ENCODE peak calls at places on chromosomes 7 and 10, in five cellular contexts. One of them, this sample, is unnamed.

GRCh38 chr7:45599851-45600706 is 25.9 kb downstream of the ADCY1 start:
- DNase-seq in endothelial cell: no peak
- DNase-seq in iris pigment epithelial cell: no peak
- DNase-seq in A549: no peak
- DNase-seq in AG10803: no peak
- DNase-seq in this sample: no peak

GRCh38 chr7:50655490-50655889 is 90.3 kb upstream of the DDC start:
- DNase-seq in endothelial cell: no peak
- DNase-seq in iris pigment epithelial cell: no peak
- DNase-seq in A549: no peak
- DNase-seq in AG10803: no peak
- DNase-seq in this sample: no peak

GRCh38 chr7:112550468-112551060 is 69.8 kb downstream of the LSMEM1 start:
- DNase-seq in endothelial cell: peak
- DNase-seq in iris pigment epithelial cell: peak
- DNase-seq in A549: peak
- DNase-seq in AG10803: peak
- DNase-seq in this sample: no peak

GRCh38 chr7:116955340-116955739 is 2.0 kb downstream of the ST7 start:
- DNase-seq in endothelial cell: no peak
- DNase-seq in iris pigment epithelial cell: no peak
- DNase-seq in A549: no peak
- DNase-seq in AG10803: no peak
- DNase-seq in this sample: no peak

GRCh38 chr10:79628988-79629954 is 18.5 kb downstream of the SFTPA1 start:
- DNase-seq in endothelial cell: no peak
- DNase-seq in iris pigment epithelial cell: no peak
- DNase-seq in A549: no peak
- DNase-seq in AG10803: no peak
- DNase-seq in this sample: no peak

GRCh38 chr7:120170384-120170783 is 102.6 kb upstream of the KCND2 start:
- DNase-seq in endothelial cell: no peak
- DNase-seq in iris pigment epithelial cell: no peak
- DNase-seq in A549: no peak
- DNase-seq in AG10803: no peak
- DNase-seq in this sample: no peak

GRCh38 chr10:73892314-73893080 is 18.1 kb upstream of the CAMK2G start:
- DNase-seq in endothelial cell: no peak
- DNase-seq in iris pigment epithelial cell: peak
- DNase-seq in A549: no peak
- DNase-seq in AG10803: peak
- DNase-seq in this sample: no peak

GRCh38 chr7:137381045-137381444 is 37.5 kb upstream of the PTN start:
- DNase-seq in endothelial cell: no peak
- DNase-seq in iris pigment epithelial cell: no peak
- DNase-seq in A549: no peak
- DNase-seq in AG10803: no peak
- DNase-seq in this sample: no peak

GRCh38 chr10:45040921-45041320 is 40.2 kb downstream of the ZNF22 start:
- DNase-seq in endothelial cell: no peak
- DNase-seq in iris pigment epithelial cell: peak
- DNase-seq in A549: no peak
- DNase-seq in AG10803: no peak
- DNase-seq in this sample: no peak

GRCh38 chr10:104657458-104657857 is 16.4 kb downstream of the SORCS3 start:
- DNase-seq in endothelial cell: no peak
- DNase-seq in iris pigment epithelial cell: no peak
- DNase-seq in A549: no peak
- DNase-seq in AG10803: peak
- DNase-seq in this sample: no peak

GRCh38 chr7:38142736-38143135 is 35.3 kb upstream of the STARD3NL start:
- DNase-seq in endothelial cell: no peak
- DNase-seq in iris pigment epithelial cell: no peak
- DNase-seq in A549: no peak
- DNase-seq in AG10803: no peak
- DNase-seq in this sample: no peak

GRCh38 chr7:124784879-124785818 is 19.6 kb upstream of the GPR37 start:
- DNase-seq in endothelial cell: peak
- DNase-seq in iris pigment epithelial cell: peak
- DNase-seq in A549: peak
- DNase-seq in AG10803: peak
- DNase-seq in this sample: peak

GRCh38 chr7:18474944-18475343 is 20.6 kb upstream of the HDAC9 start:
- DNase-seq in endothelial cell: no peak
- DNase-seq in iris pigment epithelial cell: no peak
- DNase-seq in A549: no peak
- DNase-seq in AG10803: no peak
- DNase-seq in this sample: no peak

GRCh38 chr10:130341325-130341724 is 205.1 kb downstream of the GLRX3 start:
- DNase-seq in endothelial cell: no peak
- DNase-seq in iris pigment epithelial cell: peak
- DNase-seq in A549: no peak
- DNase-seq in AG10803: no peak
- DNase-seq in this sample: no peak

GRCh38 chr10:15744217-15744865 is 24.6 kb upstream of the ITGA8 start:
- DNase-seq in endothelial cell: peak
- DNase-seq in iris pigment epithelial cell: peak
- DNase-seq in A549: peak
- DNase-seq in AG10803: peak
- DNase-seq in this sample: no peak

GRCh38 chr10:123154943-123155505 is 822 bp downstream of the BUB3 start:
- DNase-seq in endothelial cell: no peak
- DNase-seq in iris pigment epithelial cell: peak
- DNase-seq in A549: no peak
- DNase-seq in AG10803: peak
- DNase-seq in this sample: no peak

GRCh38 chr7:31122649-31123058 is 70.5 kb downstream of the ADCYAP1R1 start:
- DNase-seq in endothelial cell: peak
- DNase-seq in iris pigment epithelial cell: peak
- DNase-seq in A549: peak
- DNase-seq in AG10803: peak
- DNase-seq in this sample: peak

GRCh38 chr7:47638679-47639306 is 56.9 kb upstream of the TNS3 start:
- DNase-seq in endothelial cell: no peak
- DNase-seq in iris pigment epithelial cell: peak
- DNase-seq in A549: no peak
- DNase-seq in AG10803: no peak
- DNase-seq in this sample: peak

GRCh38 chr10:110408943-110409342 is 88.8 kb upstream of the DUSP5 start:
- DNase-seq in endothelial cell: no peak
- DNase-seq in iris pigment epithelial cell: no peak
- DNase-seq in A549: no peak
- DNase-seq in AG10803: no peak
- DNase-seq in this sample: no peak

GRCh38 chr7:131157530-131158243 is 170.0 kb upstream of the MKLN1 start:
- DNase-seq in endothelial cell: no peak
- DNase-seq in iris pigment epithelial cell: peak
- DNase-seq in A549: no peak
- DNase-seq in AG10803: peak
- DNase-seq in this sample: peak

GRCh38 chr10:129511758-129512157 is 44.7 kb downstream of the MGMT start:
- DNase-seq in endothelial cell: no peak
- DNase-seq in iris pigment epithelial cell: no peak
- DNase-seq in A549: no peak
- DNase-seq in AG10803: no peak
- DNase-seq in this sample: no peak

GRCh38 chr7:154096-154835 is 38.1 kb upstream of the FAM20C start:
- DNase-seq in endothelial cell: no peak
- DNase-seq in iris pigment epithelial cell: no peak
- DNase-seq in A549: no peak
- DNase-seq in AG10803: no peak
- DNase-seq in this sample: no peak

GRCh38 chr7:123460616-123461015 is 73.8 kb downstream of the IQUB start:
- DNase-seq in endothelial cell: no peak
- DNase-seq in iris pigment epithelial cell: peak
- DNase-seq in A549: no peak
- DNase-seq in AG10803: peak
- DNase-seq in this sample: no peak

GRCh38 chr7:47565841-47566240 is 16.1 kb downstream of the TNS3 start:
- DNase-seq in endothelial cell: no peak
- DNase-seq in iris pigment epithelial cell: no peak
- DNase-seq in A549: no peak
- DNase-seq in AG10803: no peak
- DNase-seq in this sample: no peak

GRCh38 chr10:48638739-48639527 is 34.1 kb upstream of the ARHGAP22 start:
- DNase-seq in endothelial cell: no peak
- DNase-seq in iris pigment epithelial cell: no peak
- DNase-seq in A549: no peak
- DNase-seq in AG10803: no peak
- DNase-seq in this sample: no peak

GRCh38 chr7:32941996-32942782 is 15.1 kb upstream of the FKBP9 start:
- DNase-seq in endothelial cell: peak
- DNase-seq in iris pigment epithelial cell: peak
- DNase-seq in A549: peak
- DNase-seq in AG10803: peak
- DNase-seq in this sample: peak

GRCh38 chr7:43164757-43165156 is 52.3 kb downstream of the HECW1 start:
- DNase-seq in endothelial cell: no peak
- DNase-seq in iris pigment epithelial cell: peak
- DNase-seq in A549: peak
- DNase-seq in AG10803: peak
- DNase-seq in this sample: no peak

GRCh38 chr7:55784151-55784550 is 78.4 kb downstream of the SEPTIN14 start:
- DNase-seq in endothelial cell: no peak
- DNase-seq in iris pigment epithelial cell: no peak
- DNase-seq in A549: no peak
- DNase-seq in AG10803: no peak
- DNase-seq in this sample: no peak

GRCh38 chr10:74021248-74022055 is 23.5 kb downstream of the VCL start:
- DNase-seq in endothelial cell: no peak
- DNase-seq in iris pigment epithelial cell: peak
- DNase-seq in A549: no peak
- DNase-seq in AG10803: peak
- DNase-seq in this sample: no peak

GRCh38 chr7:97006951-97007861 is 1.9 kb downstream of the DLX6 start:
- DNase-seq in endothelial cell: no peak
- DNase-seq in iris pigment epithelial cell: no peak
- DNase-seq in A549: no peak
- DNase-seq in AG10803: no peak
- DNase-seq in this sample: no peak

GRCh38 chr10:62374862-62375710 is 917 bp downstream of the ZNF365 start:
- DNase-seq in endothelial cell: no peak
- DNase-seq in iris pigment epithelial cell: peak
- DNase-seq in A549: no peak
- DNase-seq in AG10803: peak
- DNase-seq in this sample: peak

GRCh38 chr10:15558136-15558535 is 161.6 kb downstream of the ITGA8 start:
- DNase-seq in endothelial cell: no peak
- DNase-seq in iris pigment epithelial cell: peak
- DNase-seq in A549: no peak
- DNase-seq in AG10803: peak
- DNase-seq in this sample: no peak

GRCh38 chr10:98312349-98312748 is 44.4 kb upstream of the LOXL4 start:
- DNase-seq in endothelial cell: no peak
- DNase-seq in iris pigment epithelial cell: no peak
- DNase-seq in A549: no peak
- DNase-seq in AG10803: peak
- DNase-seq in this sample: no peak

GRCh38 chr10:128125944-128126764 is at the start of gene MKI67:
- DNase-seq in endothelial cell: peak
- DNase-seq in iris pigment epithelial cell: peak
- DNase-seq in A549: peak
- DNase-seq in AG10803: peak
- DNase-seq in this sample: peak

GRCh38 chr7:83739527-83739926 is 90.6 kb upstream of the SEMA3E start:
- DNase-seq in endothelial cell: no peak
- DNase-seq in iris pigment epithelial cell: no peak
- DNase-seq in A549: no peak
- DNase-seq in AG10803: no peak
- DNase-seq in this sample: no peak

GRCh38 chr7:95843286-95843685 is 70.9 kb downstream of the DYNC1I1 start:
- DNase-seq in endothelial cell: no peak
- DNase-seq in iris pigment epithelial cell: peak
- DNase-seq in A549: no peak
- DNase-seq in AG10803: peak
- DNase-seq in this sample: no peak

GRCh38 chr10:12193193-12193592 is 2.5 kb downstream of the NUDT5 start:
- DNase-seq in endothelial cell: no peak
- DNase-seq in iris pigment epithelial cell: peak
- DNase-seq in A549: no peak
- DNase-seq in AG10803: peak
- DNase-seq in this sample: no peak

GRCh38 chr10:122441961-122442360 is 12.5 kb upstream of the ARMS2 start:
- DNase-seq in endothelial cell: no peak
- DNase-seq in iris pigment epithelial cell: peak
- DNase-seq in A549: peak
- DNase-seq in AG10803: peak
- DNase-seq in this sample: no peak